ENCODE peak calls at places on chromosomes 3 and 15, in four cellular contexts. X, H, U and F are unnamed samples.

GRCh38 chr15:42726114-42726513 is 10.8 kb downstream of the CDAN1 start:
- DNase-seq in X (no peak), H (no peak), U (no peak), F (no peak)

GRCh38 chr3:59143447-59143846 is 93.6 kb upstream of the CFAP20DC start:
- DNase-seq in X (no peak), H (no peak), U (no peak), F (no peak)

GRCh38 chr3:110940074-110940473 is 131.5 kb upstream of the NECTIN3 start:
- DNase-seq in X (no peak), H (no peak), U (no peak), F (no peak)

GRCh38 chr15:55775316-55775715 is 32.4 kb upstream of the PRTG start:
- DNase-seq in X (no peak), H (no peak), U (no peak), F (peak; percentile 39)

GRCh38 chr15:73796266-73796939 is 43.3 kb upstream of the INSYN1 start:
- DNase-seq in X (no peak), H (no peak), U (peak; percentile 73), F (no peak)

GRCh38 chr3:36496734-36497133 is 116.4 kb downstream of the STAC start:
- DNase-seq in X (no peak), H (no peak), U (no peak), F (peak; percentile 32)

GRCh38 chr3:178263236-178263916 is 272.9 kb upstream of the KCNMB2 start:
- DNase-seq in X (no peak), H (no peak), U (no peak), F (peak; percentile 1)

GRCh38 chr3:62131620-62132019 is 241.7 kb downstream of the FEZF2 start:
- DNase-seq in X (no peak), H (no peak), U (no peak), F (no peak)

GRCh38 chr3:183475019-183475418 is 46.6 kb upstream of the MCF2L2 start:
- DNase-seq in X (no peak), H (no peak), U (no peak), F (no peak)

GRCh38 chr3:190094201-190094718 is 26.4 kb downstream of the P3H2 start:
- DNase-seq in X (no peak), H (no peak), U (no peak), F (no peak)

GRCh38 chr3:29822051-29822450 is 541.2 kb downstream of the RBMS3 start:
- DNase-seq in X (no peak), H (no peak), U (no peak), F (no peak)

GRCh38 chr3:123383101-123384053 is 65.5 kb downstream of the ADCY5 start:
- DNase-seq in X (no peak), H (no peak), U (peak; percentile 75), F (no peak)

GRCh38 chr3:132356568-132356967 is 39.4 kb downstream of the ACP3 start:
- DNase-seq in X (no peak), H (no peak), U (no peak), F (no peak)

GRCh38 chr3:11567516-11568467 is 75.9 kb downstream of the VGLL4 start:
- DNase-seq in X (no peak), H (peak; percentile 85), U (no peak), F (no peak)

GRCh38 chr15:92082217-92082843 is 228.8 kb downstream of the SLCO3A1 start:
- DNase-seq in X (peak; percentile 22), H (peak; percentile 64), U (peak; percentile 71), F (peak; percentile 66)

GRCh38 chr3:49805367-49805782 is 2.3 kb downstream of the INKA1 start:
- DNase-seq in X (peak; percentile 80), H (peak; percentile 87), U (peak; percentile 91), F (peak; percentile 88)

GRCh38 chr3:127288921-127289645 is 1.2 kb upstream of the PRR20G start:
- DNase-seq in X (no peak), H (no peak), U (no peak), F (no peak)

GRCh38 chr15:98646546-98647025 is 1.8 kb upstream of the IGF1R start:
- DNase-seq in X (no peak), H (no peak), U (no peak), F (no peak)

GRCh38 chr3:155270485-155271342 is 22.8 kb downstream of the STRIT1 start:
- DNase-seq in X (no peak), H (no peak), U (no peak), F (no peak)

GRCh38 chr15:93072440-93073394 is 16.3 kb downstream of the RGMA start:
- DNase-seq in X (no peak), H (peak; percentile 90), U (peak; percentile 89), F (no peak)

GRCh38 chr3:180358179-180358578 is 243.8 kb upstream of the TTC14 start:
- DNase-seq in X (no peak), H (no peak), U (no peak), F (no peak)

GRCh38 chr3:141575879-141576743 is 89.3 kb downstream of the RASA2 start:
- DNase-seq in X (no peak), H (no peak), U (no peak), F (no peak)

GRCh38 chr3:189049458-189050231 is 122.1 kb upstream of the TPRG1 start:
- DNase-seq in X (no peak), H (no peak), U (no peak), F (no peak)

GRCh38 chr15:46127361-46127874 is 492.6 kb downstream of the SQOR start:
- DNase-seq in X (no peak), H (no peak), U (no peak), F (no peak)

GRCh38 chr15:100020614-100021013 is 287.4 kb upstream of the LYSMD4 start:
- DNase-seq in X (no peak), H (no peak), U (no peak), F (no peak)

GRCh38 chr3:45441570-45442313 is 53.4 kb downstream of the LARS2 start:
- DNase-seq in X (no peak), H (no peak), U (no peak), F (no peak)

GRCh38 chr15:100775581-100776185 is 103.9 kb upstream of the ALDH1A3 start:
- DNase-seq in X (no peak), H (no peak), U (no peak), F (no peak)

GRCh38 chr3:172698650-172699049 is 12.2 kb downstream of the NCEH1 start:
- DNase-seq in X (no peak), H (peak; percentile 23), U (peak; percentile 33), F (no peak)
- H3K27ac ChIP-seq in X (peak overlapping the region; percentile 14), H (no peak overlapping the region), U (no peak overlapping the region), F (peak overlapping the region; percentile 56)

GRCh38 chr3:133591271-133591742 is 17.8 kb downstream of the CDV3 start:
- DNase-seq in X (no peak), H (no peak), U (no peak), F (no peak)
- H3K27ac ChIP-seq in X (no peak overlapping the region), H (no peak overlapping the region), U (no peak overlapping the region), F (no peak overlapping the region)

GRCh38 chr3:175493296-175493695 is 634.2 kb downstream of the NAALADL2 start:
- DNase-seq in X (no peak), H (no peak), U (no peak), F (no peak)
- H3K27ac ChIP-seq in X (no peak overlapping the region), H (no peak overlapping the region), U (no peak overlapping the region), F (no peak overlapping the region)

DNA sequence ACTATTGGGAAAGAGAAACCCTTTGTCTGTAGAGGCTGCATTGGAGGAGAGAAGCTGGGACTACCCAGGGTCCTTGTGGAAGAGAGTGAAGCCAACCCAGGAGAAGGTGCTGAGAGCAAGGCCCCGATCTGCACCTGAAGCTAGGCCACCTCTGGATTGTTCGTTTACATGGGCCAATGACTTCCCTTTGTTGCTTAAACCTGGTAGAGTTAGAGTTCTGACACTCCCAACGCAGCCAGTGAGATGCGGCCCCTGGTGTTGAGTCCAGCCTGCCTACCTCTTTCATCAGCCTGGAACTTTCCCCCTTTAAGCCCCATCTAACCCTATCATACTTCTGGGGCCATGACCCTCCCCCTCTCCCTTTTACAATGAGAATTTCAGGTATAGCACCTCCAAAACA is 30.8 kb downstream of the CCDC13 start:
- DNase-seq in X (no peak), H (no peak), U (no peak), F (no peak)
- H3K27ac ChIP-seq in X (no peak overlapping the region), H (peak overlapping the region; percentile 95), U (no peak overlapping the region), F (no peak overlapping the region)

DNA sequence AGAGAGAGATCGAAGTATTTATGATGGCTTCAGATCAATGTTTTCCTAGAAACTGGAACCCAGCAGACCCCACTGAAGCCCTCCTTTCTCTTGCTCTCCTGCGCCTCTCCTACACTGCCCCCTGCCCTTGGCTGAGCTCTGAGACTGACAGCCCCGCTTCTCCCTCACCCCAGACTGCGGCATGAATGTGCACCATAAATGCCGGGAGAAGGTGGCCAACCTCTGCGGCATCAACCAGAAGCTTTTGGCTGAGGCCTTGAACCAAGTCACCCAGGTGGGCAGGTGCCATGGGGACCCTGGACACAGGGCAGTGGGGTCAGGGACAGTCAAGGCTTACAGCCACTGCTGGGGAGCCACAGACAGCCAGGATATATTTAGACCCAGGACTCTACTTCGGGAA is 23.7 kb downstream of the PRKCD start:
- DNase-seq in X (no peak), H (no peak), U (no peak), F (no peak)
- H3K27ac ChIP-seq in X (no peak overlapping the region), H (no peak overlapping the region), U (no peak overlapping the region), F (no peak overlapping the region)

GRCh38 chr15:31330836-31331235 is 4.2 kb downstream of the KLF13 start:
- DNase-seq in X (no peak), H (no peak), U (no peak), F (no peak)

GRCh38 chr15:31331389-31331788 is 4.8 kb downstream of the KLF13 start:
- DNase-seq in X (no peak), H (no peak), U (no peak), F (peak; percentile 37)

GRCh38 chr15:31328999-31329639 is 2.5 kb downstream of the KLF13 start:
- DNase-seq in X (peak; percentile 64), H (no peak), U (no peak), F (no peak)

GRCh38 chr15:31329640-31330010 is 3.0 kb downstream of the KLF13 start:
- DNase-seq in X (no peak), H (no peak), U (no peak), F (no peak)

GRCh38 chr15:31330111-31330785 is 3.6 kb downstream of the KLF13 start:
- DNase-seq in X (no peak), H (no peak), U (no peak), F (no peak)
- H3K27ac ChIP-seq in X (peak overlapping the region; percentile 99), H (peak overlapping the region; percentile 97), U (peak overlapping the region; percentile 28), F (no peak overlapping the region)

DNA sequence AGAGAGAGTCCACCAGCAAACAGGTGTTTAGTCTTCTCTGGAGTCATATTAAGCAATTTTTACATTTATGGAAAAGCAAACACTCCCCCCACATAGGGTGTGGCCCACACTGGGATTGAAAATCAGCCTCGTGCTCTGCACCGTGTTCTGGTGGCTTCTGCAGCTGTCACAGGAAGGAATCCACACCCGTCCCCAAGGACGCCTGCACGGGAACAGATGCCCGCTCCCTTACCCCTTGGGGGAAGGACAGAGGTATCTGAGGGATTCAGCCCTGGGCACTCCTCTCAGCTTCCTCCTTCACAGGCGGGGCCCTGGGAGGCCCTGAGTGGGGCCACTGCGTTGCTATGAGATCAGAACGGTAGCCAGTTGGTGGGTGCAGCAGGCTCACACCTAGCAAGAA is 27.8 kb downstream of the LIPC start:
- DNase-seq in X (no peak), H (peak; percentile 39), U (peak; percentile 57), F (peak; percentile 60)
- H3K27ac ChIP-seq in X (no peak overlapping the region), H (peak overlapping the region; percentile 52), U (peak overlapping the region; percentile 66), F (no peak overlapping the region)

DNA sequence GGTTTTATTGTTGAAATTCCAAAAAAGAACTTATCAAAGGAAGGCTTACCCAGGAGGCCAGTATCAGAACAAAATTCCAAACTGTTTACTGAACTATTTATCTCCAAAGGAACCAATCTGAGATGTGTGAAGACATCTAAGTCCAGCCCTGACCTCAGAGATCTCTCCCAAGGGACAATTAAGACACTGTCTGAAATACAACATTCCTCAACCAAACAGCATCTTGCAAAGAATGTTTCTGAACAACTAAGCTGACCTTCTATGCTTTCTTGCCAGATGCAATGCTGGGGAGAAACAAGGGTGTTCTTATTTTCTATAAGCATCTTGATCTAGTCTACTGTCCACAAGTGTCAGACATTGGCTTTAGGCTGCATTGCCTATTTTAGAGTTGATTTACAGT is 13.6 kb downstream of the PDZRN3 start:
- DNase-seq in X (no peak), H (no peak), U (no peak), F (no peak)
- H3K27ac ChIP-seq in X (no peak overlapping the region), H (peak overlapping the region; percentile 91), U (no peak overlapping the region), F (no peak overlapping the region)